ENCODE peak calls at places on chromosomes 1 and 21, in ten cellular contexts. U is IMR-90; I is left lung; P is psoas muscle; Z is pancreas; E is CD8-positive, alpha-beta T cell; L is heart right ventricle; W is heart left ventricle; N is A549; S is K562. V is an unnamed sample. For H3K4me1, the result is how much of the 10 kb centered on the place peaks cover.

GRCh38 chr1:180380259-180381183 is 121.9 kb downstream of the ACBD6 start:
- ATAC-seq in E (no peak), Z (peak), P (no peak), W (no peak), S (no peak), U (no peak), N (no peak), I (no peak), L (no peak), V (no peak)

GRCh38 chr1:37319284-37319683 is 155.1 kb upstream of the ZC3H12A start:
- ATAC-seq in P (no peak), I (no peak), W (no peak), S (no peak), L (no peak), U (no peak), E (no peak), N (no peak), Z (no peak), V (no peak)

GRCh38 chr1:158208717-158209116 is 28.0 kb downstream of the CD1D start:
- ATAC-seq in Z (no peak), S (no peak), W (no peak), I (no peak), N (no peak), P (no peak), E (no peak), L (no peak), U (no peak), V (no peak)

GRCh38 chr1:53862507-53862906 is 24.4 kb upstream of the NDC1 start:
- ATAC-seq in W (no peak), N (no peak), U (no peak), P (no peak), S (no peak), Z (no peak), E (no peak), I (no peak), L (no peak), V (no peak)

GRCh38 chr1:18922319-18922726 is 20.0 kb upstream of the ALDH4A1 start:
- ATAC-seq in N (peak), Z (peak), W (peak), P (peak), S (peak), U (peak), E (no peak), L (peak), I (peak), V (peak)

GRCh38 chr1:88141499-88142074 is 542.5 kb upstream of the PKN2 start:
- ATAC-seq in L (no peak), W (no peak), U (no peak), E (no peak), N (no peak), S (no peak), I (no peak), P (no peak), Z (peak), V (no peak)

GRCh38 chr1:90387825-90388224 is 329.3 kb downstream of the BARHL2 start:
- ATAC-seq in L (no peak), W (peak), U (no peak), E (no peak), P (no peak), I (no peak), S (no peak), N (no peak), Z (no peak), V (no peak)

GRCh38 chr1:202203238-202204039 is 9.8 kb downstream of the LGR6 start:
- ATAC-seq in W (no peak), L (no peak), E (peak), Z (no peak), S (peak), N (no peak), I (no peak), P (no peak), U (no peak), V (no peak)

GRCh38 chr1:64895500-64895899 is 70.8 kb downstream of the JAK1 start:
- ATAC-seq in U (no peak), W (no peak), P (no peak), E (no peak), I (no peak), L (no peak), Z (no peak), S (no peak), N (no peak), V (no peak)

GRCh38 chr1:33155877-33156538 is 25.8 kb downstream of the TRIM62 start:
- ATAC-seq in U (no peak), S (no peak), I (no peak), P (no peak), Z (no peak), W (no peak), N (no peak), L (no peak), E (no peak), V (no peak)

GRCh38 chr1:41672173-41672572 is 187.7 kb upstream of the EDN2 start:
- ATAC-seq in I (peak), W (no peak), L (no peak), N (peak), E (no peak), Z (peak), U (peak), P (no peak), S (peak), V (no peak)

GRCh38 chr1:24275104-24275410 is 44.1 kb upstream of the GRHL3 start:
- ATAC-seq in E (no peak), I (no peak), S (no peak), W (no peak), U (no peak), L (no peak), P (no peak), N (no peak), Z (no peak), V (no peak)

GRCh38 chr1:234911787-234912186 is 216.8 kb downstream of the TOMM20 start:
- ATAC-seq in U (no peak), L (peak), I (no peak), S (peak), P (no peak), N (no peak), W (no peak), Z (no peak), E (peak), V (no peak)

GRCh38 chr1:44512313-44512885 is 107.3 kb downstream of the RNF220 start:
- ATAC-seq in U (no peak), S (no peak), Z (no peak), W (peak), P (no peak), I (no peak), L (no peak), E (no peak), N (no peak), V (no peak)

GRCh38 chr1:109793486-109794318 is 30.0 kb upstream of the EPS8L3 start:
- ATAC-seq in I (peak), W (peak), U (no peak), E (peak), Z (peak), P (peak), L (peak), S (peak), N (no peak), V (peak)

GRCh38 chr1:208538587-208538986 is 294.4 kb upstream of the PLXNA2 start:
- ATAC-seq in U (no peak), L (peak), S (no peak), Z (no peak), W (peak), E (no peak), P (no peak), N (no peak), I (no peak), V (no peak)

GRCh38 chr1:10033359-10033845 is 644 bp downstream of the UBE4B start:
- ATAC-seq in U (peak), Z (peak), N (peak), W (peak), I (peak), E (peak), L (peak), P (peak), S (peak), V (peak)

GRCh38 chr1:108962681-108963051 is 618 bp downstream of the CLCC1 start:
- ATAC-seq in U (no peak), L (no peak), P (peak), W (no peak), N (no peak), S (peak), I (peak), E (peak), Z (peak), V (no peak)

GRCh38 chr1:89273324-89273778 is 691 bp upstream of the GBP5 start:
- ATAC-seq in E (no peak), S (no peak), U (no peak), N (no peak), P (no peak), I (no peak), Z (no peak), W (no peak), L (no peak), V (no peak)

GRCh38 chr1:100536031-100536430 is 1.9 kb upstream of the GPR88 start:
- ATAC-seq in S (no peak), L (no peak), Z (no peak), P (no peak), W (no peak), E (no peak), N (no peak), U (no peak), I (no peak), V (no peak)

GRCh38 chr1:212098771-212099170 is 63.2 kb downstream of the DTL start:
- ATAC-seq in I (no peak), E (no peak), W (no peak), Z (no peak), P (no peak), L (no peak), N (no peak), S (peak), U (no peak), V (no peak)

GRCh38 chr1:198099755-198100154 is 57.0 kb upstream of the NEK7 start:
- ATAC-seq in N (no peak), U (no peak), S (no peak), W (no peak), P (no peak), Z (no peak), I (no peak), L (no peak), E (no peak), V (no peak)

GRCh38 chr1:22841754-22842370 is 130.8 kb downstream of the LACTBL1 start:
- ATAC-seq in L (peak), W (peak), S (no peak), I (no peak), E (no peak), P (no peak), Z (no peak), N (no peak), U (no peak), V (no peak)

GRCh38 chr1:25442178-25442577 is 11.5 kb downstream of the MACO1 start:
- ATAC-seq in S (peak), W (peak), Z (peak), L (no peak), U (peak), P (peak), N (no peak), E (no peak), I (peak), V (no peak)

GRCh38 chr21:42524341-42525227 is 10.9 kb downstream of the SLC37A1 start:
- ATAC-seq in L (peak), N (no peak), P (peak), E (peak), U (peak), S (peak), W (peak), Z (peak), I (peak), V (peak)

GRCh38 chr1:198175418-198176170 is 18.8 kb downstream of the NEK7 start:
- ATAC-seq in S (no peak), I (peak), L (no peak), P (no peak), U (peak), W (no peak), E (peak), N (no peak), Z (peak), V (no peak)

GRCh38 chr1:3714814-3715213 is 37.4 kb upstream of the CCDC27 start:
- ATAC-seq in N (no peak), W (no peak), E (no peak), P (peak), L (no peak), Z (no peak), I (no peak), S (peak), U (peak), V (no peak)

GRCh38 chr1:150841626-150842025 is 33.6 kb upstream of the CTSK start:
- ATAC-seq in U (no peak), E (peak), W (no peak), Z (no peak), S (no peak), N (no peak), L (no peak), I (no peak), P (no peak), V (no peak)

GRCh38 chr1:45730780-45731319 is 19.6 kb downstream of the IPP start:
- ATAC-seq in E (no peak), I (no peak), S (peak), U (no peak), W (no peak), N (no peak), Z (no peak), L (no peak), P (no peak), V (no peak)

GRCh38 chr1:19483261-19483660 is 2.1 kb downstream of the CAPZB start:
- ATAC-seq in I (no peak), Z (no peak), P (no peak), W (no peak), U (no peak), E (no peak), L (no peak), N (no peak), S (no peak), V (no peak)

GRCh38 chr21:38813143-38813542 is 7.4 kb downstream of the ETS2 start:
- ATAC-seq in S (no peak), L (no peak), P (no peak), I (no peak), N (no peak), W (no peak), E (no peak), U (no peak), Z (no peak), V (no peak)

GRCh38 chr1:4616831-4617465 is 37.5 kb upstream of the AJAP1 start:
- ATAC-seq in S (no peak), P (no peak), W (no peak), E (no peak), U (no peak), L (no peak), N (no peak), Z (no peak), I (no peak), V (no peak)

GRCh38 chr21:32994305-32994704 is 31.4 kb upstream of the OLIG2 start:
- ATAC-seq in L (no peak), W (no peak), N (no peak), I (peak), P (no peak), U (peak), Z (no peak), E (no peak), S (peak), V (no peak)
- TF ChIP-seq CTCF in L (peak), W (no peak), N (peak), I (no peak), P (peak), U (peak), Z (no peak), E (no peak), S (peak), V (no peak)

DNA sequence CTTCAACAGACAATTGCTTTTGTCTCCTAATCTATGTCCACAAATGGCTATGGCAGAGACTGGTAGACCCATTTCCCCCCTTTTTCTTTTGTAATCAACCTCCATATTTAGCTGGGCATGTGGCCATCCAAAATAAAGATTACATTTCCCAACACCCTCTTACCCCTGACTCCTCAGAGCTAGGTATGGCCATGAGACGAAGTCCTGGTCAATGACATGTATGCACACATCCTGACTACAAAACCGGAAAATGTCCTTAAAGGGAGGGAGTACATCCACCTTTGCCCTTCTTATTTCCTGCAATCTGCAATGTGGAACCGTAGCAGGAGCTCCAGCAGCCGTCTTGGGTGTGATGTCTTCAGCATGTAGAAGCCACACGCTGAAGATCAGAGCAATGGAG is 36.2 kb upstream of the RCSD1 start:
- ATAC-seq in W (no peak), Z (no peak), L (no peak), I (no peak), U (no peak), S (peak), E (no peak), P (no peak), N (no peak), V (no peak)
- H3K4me1 ChIP-seq in W (under half), Z (under half), L (under half), I (under half), U (under half), S (under half), E (under half), P (under half), N (under half), V (under half)

GRCh38 chr1:160401972-160402795 is 1.8 kb downstream of the VANGL2 start:
- ATAC-seq in S (no peak), U (no peak), I (no peak), Z (no peak), L (no peak), W (no peak), N (no peak), P (no peak), E (no peak), V (no peak)

GRCh38 chr1:160401487-160401805 is 1.1 kb downstream of the VANGL2 start:
- ATAC-seq in I (no peak), P (no peak), Z (peak), U (no peak), L (no peak), E (no peak), W (no peak), S (no peak), N (no peak), V (no peak)

GRCh38 chr1:160405331-160405877 is 5.0 kb downstream of the VANGL2 start:
- ATAC-seq in S (no peak), P (no peak), L (no peak), U (no peak), W (no peak), I (no peak), N (no peak), E (no peak), Z (no peak), V (no peak)

GRCh38 chr1:160404094-160404493 is 3.7 kb downstream of the VANGL2 start:
- ATAC-seq in W (no peak), E (no peak), N (no peak), Z (no peak), S (no peak), U (no peak), I (no peak), P (no peak), L (no peak), V (no peak)

DNA sequence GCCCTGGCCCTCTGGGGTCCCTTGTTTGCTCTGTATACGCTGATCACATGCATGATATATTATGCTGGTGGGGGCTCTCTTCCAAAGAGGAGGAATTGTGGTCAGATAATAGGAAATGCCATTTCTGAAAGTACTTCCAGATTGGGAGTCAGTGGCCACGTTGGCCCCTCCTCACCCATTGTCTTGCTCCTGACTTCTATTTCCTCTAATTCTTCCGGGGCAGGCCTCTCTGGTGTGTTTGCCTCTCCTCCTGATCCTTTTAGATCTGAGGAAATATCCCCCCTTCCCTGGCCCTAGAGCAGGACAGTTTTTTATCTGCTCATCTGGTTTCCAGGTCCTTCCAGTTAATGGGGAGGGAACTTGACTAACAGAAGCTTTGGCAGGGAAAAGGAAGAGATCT is 2.9 kb downstream of the VANGL2 start:
- ATAC-seq in P (no peak), E (no peak), I (no peak), W (no peak), L (no peak), N (no peak), U (no peak), Z (no peak), S (no peak), V (no peak)
- H3K4me3 ChIP-seq in P (no peak), E (no peak), I (no peak), W (no peak), L (no peak), N (no peak), U (no peak), Z (no peak), S (no peak), V (no peak)

GRCh38 chr1:153192697-153193096 is 10.5 kb upstream of the LELP1 start:
- ATAC-seq in N (peak), U (no peak), S (peak), Z (peak), W (no peak), I (peak), E (no peak), P (no peak), L (no peak), V (no peak)

GRCh38 chr1:153195216-153195615 is 8.0 kb upstream of the LELP1 start:
- ATAC-seq in U (no peak), N (no peak), S (no peak), L (no peak), E (no peak), W (no peak), P (no peak), I (no peak), Z (no peak), V (no peak)

GRCh38 chr1:153194331-153195050 is 8.7 kb upstream of the LELP1 start:
- ATAC-seq in N (no peak), Z (no peak), U (no peak), E (no peak), W (no peak), S (no peak), P (no peak), L (no peak), I (no peak), V (no peak)

DNA sequence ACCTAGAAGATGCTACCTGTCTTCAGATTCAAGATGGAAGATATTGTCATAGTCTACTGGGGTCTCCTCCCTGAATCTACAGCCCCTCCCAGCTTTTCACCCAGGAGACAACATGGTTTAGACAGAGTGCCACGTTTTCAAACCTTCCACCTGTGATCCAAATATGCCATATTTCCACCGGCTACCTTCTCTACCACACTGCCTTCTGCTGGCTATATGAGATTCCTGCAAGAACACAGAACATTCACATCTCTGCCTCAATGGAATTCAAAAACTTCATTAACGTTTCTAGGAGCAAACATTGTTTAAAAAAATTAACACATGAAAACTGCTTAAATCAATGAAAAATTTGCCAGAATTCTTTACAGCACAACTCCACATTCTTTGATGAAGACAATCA is 12.9 kb upstream of the LELP1 start:
- ATAC-seq in S (peak), U (no peak), E (no peak), W (no peak), N (no peak), Z (peak), P (no peak), L (no peak), I (no peak), V (no peak)
- TF ChIP-seq CTCF in S (peak), U (no peak), E (no peak), W (no peak), N (no peak), Z (no peak), P (no peak), L (no peak), I (no peak), V (no peak)

DNA sequence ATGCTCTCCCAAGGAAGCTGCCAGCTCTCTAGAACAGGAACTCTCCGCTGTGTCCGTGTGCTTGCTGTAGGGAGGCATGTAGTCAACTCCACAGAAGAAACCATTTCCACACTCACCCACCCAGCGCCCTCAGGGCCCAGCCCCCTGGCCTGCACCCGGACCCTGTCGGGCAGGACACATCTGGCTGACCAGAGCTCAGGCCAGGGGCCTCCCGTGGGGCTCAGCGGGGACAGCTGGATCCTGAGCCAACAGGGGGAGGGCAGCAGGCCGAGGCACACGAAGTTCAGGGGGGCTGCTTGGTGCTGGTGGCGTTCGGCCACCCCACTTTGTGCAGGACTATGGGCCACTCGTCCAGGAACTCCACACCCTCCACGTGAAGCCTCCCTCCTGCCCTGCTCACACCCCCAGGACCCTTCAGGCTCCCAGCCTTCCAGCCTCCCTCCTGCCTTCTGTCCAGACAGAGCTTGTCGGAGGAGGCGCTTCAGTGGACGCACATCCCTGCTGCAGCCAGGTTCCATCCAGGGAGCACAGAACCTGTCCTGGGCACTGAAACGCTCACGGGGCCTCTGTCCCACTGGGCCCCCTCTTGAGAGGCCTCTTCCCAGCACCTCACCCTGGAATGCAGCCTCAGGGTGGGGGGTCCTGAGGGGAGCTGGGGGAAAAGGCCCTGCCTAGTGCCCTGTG is 15.0 kb upstream of the FAAP20 start:
- ATAC-seq in P (no peak), Z (no peak), N (no peak), E (no peak), U (no peak), W (no peak), L (no peak), I (no peak), S (no peak), V (no peak)
- H3K4me1 ChIP-seq in P (under half), Z (under half), N (half or more), E (under half), U (half or more), W (under half), L (half or more), I (half or more), S (under half), V (half or more)